ENCODE peak calls at places on chromosome 11, in six cellular contexts. Q is brain microvascular endothelial cell, Z is ascending aorta, C is hepatocyte, L is Karpas-422, D is IMR-90. S is an unnamed sample. For H3K27me3, the result is how much of the 10 kb centered on the place peaks cover.

GRCh38 chr11:94732617-94733292 is 35.4 kb upstream of the AMOTL1 start:
- DNase-seq in Z (no peak), C (no peak), Q (peak), L (no peak), D (peak), S (no peak)

GRCh38 chr11:68584991-68585524 is 99.3 kb upstream of the GAL start:
- DNase-seq in C (no peak), D (peak), Z (no peak), L (no peak), Q (peak), S (no peak)

GRCh38 chr11:115741376-115741775 is 237.2 kb upstream of the CADM1 start:
- DNase-seq in Z (no peak), L (no peak), C (peak), Q (no peak), D (no peak), S (no peak)

GRCh38 chr11:110096369-110096976 is 3.3 kb downstream of the ZC3H12C start:
- DNase-seq in Q (no peak), L (no peak), D (no peak), Z (no peak), C (no peak), S (no peak)

GRCh38 chr11:73852049-73852448 is 24.6 kb downstream of the COA4 start:
- DNase-seq in Q (no peak), C (no peak), L (no peak), D (no peak), Z (no peak), S (no peak)

GRCh38 chr11:18834754-18835466 is 43.3 kb upstream of the PTPN5 start:
- DNase-seq in C (no peak), L (no peak), Q (no peak), Z (no peak), D (no peak), S (no peak)

GRCh38 chr11:132911186-132911585 is 621.1 kb downstream of the OPCML start:
- DNase-seq in C (peak), D (peak), Z (no peak), L (no peak), Q (peak), S (no peak)

GRCh38 chr11:43747130-43747802 is 66.7 kb downstream of the HSD17B12 start:
- DNase-seq in Z (no peak), L (no peak), D (no peak), Q (no peak), C (peak), S (no peak)

GRCh38 chr11:134045799-134046635 is 22.9 kb upstream of the JAM3 start:
- DNase-seq in C (peak), L (peak), Q (no peak), D (no peak), Z (no peak), S (no peak)

GRCh38 chr11:16194566-16194965 is 161.8 kb downstream of the SOX6 start:
- DNase-seq in Q (no peak), Z (no peak), L (no peak), C (no peak), D (peak), S (no peak)

DNA sequence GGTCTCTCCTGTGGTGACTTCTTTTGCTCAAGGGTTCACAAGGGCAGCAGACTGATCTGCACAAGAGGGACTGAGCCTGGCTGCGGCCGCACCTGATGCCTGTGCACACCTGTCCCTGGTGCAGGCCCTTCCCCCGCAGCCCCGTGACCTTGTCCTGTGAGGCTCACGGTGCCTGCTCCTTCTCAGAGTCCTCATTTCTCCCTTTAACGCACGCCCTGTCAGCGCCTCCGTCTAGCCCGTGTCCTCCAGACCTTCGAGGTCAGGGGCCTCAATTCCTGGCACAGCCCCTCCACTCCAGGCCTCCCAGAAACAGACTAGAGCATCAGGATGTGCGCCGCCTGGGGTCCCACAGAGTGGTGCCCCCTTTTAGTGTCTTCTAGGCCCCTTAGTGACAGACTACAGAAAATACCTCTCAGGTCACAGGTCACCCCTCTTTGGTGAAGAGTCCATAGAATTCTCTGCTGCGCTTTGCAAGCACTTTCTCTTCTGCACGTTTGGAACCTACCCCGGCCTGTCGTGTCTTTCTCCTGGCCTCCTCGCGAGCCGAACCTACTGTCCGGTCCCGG is 1.0 kb upstream of the DRD4 start:
- DNase-seq in Q (no peak), Z (no peak), C (peak), D (no peak), L (no peak), S (no peak)
- H3K27me3 ChIP-seq in Q (under half), Z (under half), C (under half), D (under half), L (under half), S (half or more)

GRCh38 chr11:75428301-75428724 is 4.7 kb downstream of the KLHL35 start:
- DNase-seq in Z (peak), D (peak), Q (peak), C (no peak), L (no peak), S (peak)
- H3K27ac ChIP-seq in Z (peak), D (no peak), Q (no peak), C (no peak), L (no peak), S (no peak)

DNA sequence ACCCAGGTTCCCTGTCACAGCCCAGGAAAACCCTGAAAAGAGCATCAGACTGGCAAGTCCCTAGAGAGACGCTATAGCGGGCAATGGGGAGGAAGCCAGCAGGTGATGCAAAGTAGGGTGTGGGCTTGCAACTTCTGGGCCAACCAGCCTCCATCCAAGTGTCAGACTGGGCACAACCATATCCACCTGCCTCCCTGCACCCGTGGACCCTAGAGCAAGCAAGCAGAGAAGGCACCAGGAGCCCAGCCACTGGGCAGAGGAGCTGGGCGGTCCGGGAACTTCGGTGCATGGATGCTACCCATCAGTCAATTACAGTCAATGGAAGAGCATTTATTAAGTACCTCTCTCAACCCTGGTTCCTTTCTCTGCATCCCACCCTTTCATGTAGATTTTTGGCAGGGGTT is 2.8 kb downstream of the NECTIN1 start:
- DNase-seq in Z (no peak), L (no peak), D (no peak), C (no peak), Q (no peak), S (peak)
- H3K4me3 ChIP-seq in Z (no peak), L (no peak), D (no peak), C (no peak), Q (no peak), S (no peak)

DNA sequence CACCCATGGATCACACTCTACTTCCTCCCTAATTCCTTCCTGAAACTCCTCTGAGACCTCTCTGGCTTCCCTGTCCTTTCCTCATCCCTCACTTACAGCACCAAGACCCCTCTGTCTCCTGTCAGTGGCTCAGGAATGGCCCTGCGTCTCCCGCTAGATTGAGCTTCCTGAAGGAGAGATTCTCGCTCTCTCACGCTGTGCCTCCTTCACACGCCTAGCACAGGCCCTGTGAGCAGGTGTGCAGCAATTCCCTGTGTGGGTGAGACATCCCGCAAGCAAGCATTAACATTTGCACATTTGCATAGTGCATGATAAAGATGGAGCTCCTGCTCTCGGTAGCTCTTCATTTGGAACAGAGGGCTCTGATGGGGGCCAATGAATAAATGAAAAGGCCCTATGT is 159.8 kb downstream of the ADAMTS15 start:
- DNase-seq in C (no peak), L (no peak), D (no peak), Q (no peak), Z (no peak), S (no peak)
- H3K27me3 ChIP-seq in C (under half), L (under half), D (under half), Q (under half), Z (under half), S (under half)

GRCh38 chr11:119101759-119102423 is at the start of gene DPAGT1:
- DNase-seq in Z (peak), D (peak), C (peak), Q (peak), L (peak), S (peak)

GRCh38 chr11:119106564-119107537 is at the start of gene C2CD2L:
- DNase-seq in Z (peak), L (peak), D (peak), C (peak), Q (peak), S (peak)

GRCh38 chr11:119100960-119101349 is 698 bp downstream of the DPAGT1 start:
- DNase-seq in C (peak), D (no peak), Z (no peak), L (no peak), Q (no peak), S (no peak)

GRCh38 chr11:119101367-119101758 is 290 bp downstream of the DPAGT1 start:
- DNase-seq in L (peak), D (no peak), Q (peak), C (peak), Z (no peak), S (peak)

GRCh38 chr11:119103793-119104192 is 2.1 kb upstream of the DPAGT1 start:
- DNase-seq in Q (no peak), D (no peak), Z (no peak), C (no peak), L (peak), S (no peak)
- H3K27ac ChIP-seq in Q (no peak), D (no peak), Z (peak), C (peak), L (no peak), S (no peak)

DNA sequence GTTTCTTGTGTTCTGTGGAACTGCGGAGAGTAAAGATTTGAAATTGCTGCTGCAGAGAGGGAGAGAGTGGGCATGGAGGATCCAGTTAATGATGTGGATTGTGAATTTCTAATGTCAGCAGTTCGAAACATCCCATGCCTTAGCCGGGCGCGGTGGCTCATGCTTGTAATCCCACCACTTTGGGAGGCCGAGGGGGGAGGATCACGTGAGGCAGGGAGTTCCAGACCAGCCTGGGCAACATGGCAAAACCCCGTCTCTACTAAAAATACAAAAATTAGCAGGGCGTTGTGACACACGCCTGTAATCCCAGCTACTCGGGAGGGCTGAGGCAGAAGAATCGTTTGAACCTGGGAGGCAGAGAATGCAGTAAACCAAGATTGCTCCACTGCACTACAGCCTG is 1.1 kb upstream of the CAVIN3 start:
- DNase-seq in D (no peak), C (no peak), L (no peak), Q (no peak), Z (no peak), S (no peak)
- H3K4me3 ChIP-seq in D (no peak), C (no peak), L (no peak), Q (no peak), Z (peak), S (no peak)